ENCODE peak calls at places on chromosomes 5 and 9, in four cellular contexts. V is prostate gland; R is stomach; L is effector memory CD4-positive, alpha-beta T cell. N is an unnamed sample.

GRCh38 chr5:74413403-74414060 is 227.0 kb downstream of the ENC1 start:
- DNase-seq in V (no peak), R (no peak), L (no peak), N (no peak)

GRCh38 chr5:98997000-98997399 is 68.2 kb upstream of the CHD1 start:
- DNase-seq in R (no peak), L (no peak), V (no peak), N (no peak)

GRCh38 chr9:119689879-119690278 is 320.6 kb upstream of the BRINP1 start:
- DNase-seq in R (no peak), V (no peak), L (no peak), N (no peak)

GRCh38 chr5:179367491-179367890 is 22.2 kb upstream of the ADAMTS2 start:
- DNase-seq in R (no peak), V (no peak), L (no peak), N (no peak)

GRCh38 chr5:5350101-5350500 is 72.4 kb upstream of the ICE1 start:
- DNase-seq in R (no peak), V (no peak), L (no peak), N (no peak)

GRCh38 chr9:76999261-76999660 is 20.2 kb upstream of the FOXB2 start:
- DNase-seq in R (no peak), V (no peak), L (no peak), N (no peak)

GRCh38 chr9:133780404-133780945 is 42.3 kb upstream of the SARDH start:
- DNase-seq in R (no peak), L (no peak), V (no peak), N (no peak)

GRCh38 chr9:121464968-121465367 is 34.7 kb downstream of the GGTA1 start:
- DNase-seq in V (peak; percentile 86), R (no peak), L (no peak), N (no peak)

GRCh38 chr9:112846528-112847488 is 43.9 kb downstream of the SLC46A2 start:
- DNase-seq in R (no peak), L (no peak), V (no peak), N (no peak)

GRCh38 chr9:71333311-71333710 is 211.9 kb upstream of the TRPM3 start:
- DNase-seq in V (no peak), R (no peak), L (no peak), N (no peak)

GRCh38 chr9:2602704-2603116 is 18.9 kb upstream of the VLDLR start:
- DNase-seq in L (no peak), V (no peak), R (no peak), N (no peak)

GRCh38 chr5:141094481-141095262 is at the start of gene PCDHB2:
- DNase-seq in L (no peak), R (no peak), V (peak; percentile 16), N (no peak)

GRCh38 chr5:177370488-177371119 is 12.9 kb downstream of the RGS14 start:
- DNase-seq in L (no peak), V (peak; percentile 87), R (peak; percentile 89), N (peak; percentile 88)

GRCh38 chr9:108615152-108615551 is 240.6 kb downstream of the ACTL7B start:
- DNase-seq in V (no peak), L (no peak), R (no peak), N (no peak)

GRCh38 chr9:36461341-36461740 is 61.3 kb upstream of the RNF38 start:
- DNase-seq in R (no peak), L (no peak), V (no peak), N (no peak)

GRCh38 chr5:132489871-132490483 is 596 bp downstream of the IRF1 start:
- DNase-seq in V (no peak), L (no peak), R (peak; percentile 69), N (peak; percentile 83)

DNA sequence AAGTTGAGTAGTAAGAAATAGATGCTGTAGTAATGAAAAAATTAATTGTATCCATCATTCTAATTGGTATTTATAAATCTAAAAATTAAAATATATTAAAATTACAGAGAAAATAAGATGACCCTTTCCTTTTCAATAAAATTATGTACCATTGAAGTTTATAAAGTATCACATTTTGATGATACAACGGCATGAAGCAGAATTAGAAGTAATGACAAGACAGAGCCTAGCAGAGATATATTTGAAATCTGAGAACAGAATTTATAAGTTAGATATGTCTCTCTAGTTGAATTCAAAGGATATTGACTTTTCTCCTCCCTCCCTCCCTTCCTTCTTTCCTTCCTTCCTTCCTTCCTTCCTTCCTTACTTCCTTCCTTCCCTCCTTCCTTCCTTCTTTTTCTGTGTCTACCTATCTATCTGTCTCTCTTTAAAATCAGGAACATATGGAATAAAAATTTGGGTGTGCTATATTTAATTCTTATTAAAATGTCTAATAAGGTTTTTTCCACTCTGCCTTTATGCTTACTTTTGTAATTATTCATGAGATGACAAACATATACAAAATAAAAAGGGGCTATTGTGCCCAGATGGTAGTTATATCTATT is 258.5 kb upstream of the CD180 start:
- DNase-seq in R (no peak), L (no peak), V (no peak), N (no peak)
- H3K4me1 ChIP-seq in R (no peaks in the 10 kb centered on the region), L (no peaks in the 10 kb centered on the region), V (no peaks in the 10 kb centered on the region), N (no peaks in the 10 kb centered on the region)

DNA sequence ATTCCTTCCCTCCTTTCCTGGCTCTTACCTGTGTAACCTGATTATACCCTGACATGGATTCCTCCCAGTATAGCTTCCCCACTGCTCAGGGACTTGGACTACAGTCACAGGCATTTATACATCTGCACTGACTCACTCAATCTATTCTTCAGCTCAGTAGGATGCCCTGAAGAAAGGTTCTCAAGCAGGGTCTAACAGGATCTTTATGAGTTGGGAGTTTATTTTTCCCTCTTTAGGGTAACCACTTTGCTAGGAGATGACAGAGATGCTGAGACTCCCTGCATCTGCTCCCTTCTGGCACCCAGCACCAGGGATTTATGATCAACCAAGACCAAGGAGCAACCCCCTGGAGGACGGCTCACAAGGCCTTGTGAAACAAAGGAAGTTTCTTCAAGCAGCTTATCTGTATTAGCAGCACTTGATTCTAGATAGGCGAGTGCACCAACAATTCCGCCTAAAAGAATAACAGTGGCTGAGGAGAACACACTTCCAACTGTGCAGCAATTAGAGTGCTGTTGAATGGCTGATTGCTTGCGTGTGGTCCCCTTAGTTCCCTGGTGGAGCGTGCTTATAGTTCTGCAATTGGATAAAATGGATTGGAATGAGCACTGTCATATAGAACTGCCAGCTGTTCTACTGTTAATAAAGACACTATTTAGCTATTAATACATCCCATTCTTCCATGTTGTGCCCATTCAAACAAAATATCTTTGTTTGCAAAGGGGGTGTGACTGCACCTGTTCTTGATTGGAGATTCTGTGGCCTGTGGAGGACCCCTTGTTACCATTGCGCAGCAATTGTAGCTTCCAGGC is 482.6 kb downstream of the ZNF608 start:
- DNase-seq in L (no peak), R (peak; percentile 27), V (no peak), N (no peak)
- H3K27ac ChIP-seq in L (no peak overlapping the region), R (peak overlapping the region; percentile 48), V (peak overlapping the region; percentile 63), N (no peak overlapping the region)

GRCh38 chr5:139686919-139687421 is 38.8 kb downstream of the CXXC5 start:
- DNase-seq in L (no peak), V (no peak), R (no peak), N (no peak)
- H3K4me1 ChIP-seq in L (no peaks in the 10 kb centered on the region), V (no peaks in the 10 kb centered on the region), R (peaks cover 57% of the 10 kb centered on the region), N (peaks cover 64% of the 10 kb centered on the region)

GRCh38 chr9:134896834-134897583 is 16.4 kb downstream of the FCN2 start:
- DNase-seq in V (no peak), R (no peak), L (no peak), N (no peak)

GRCh38 chr9:134895849-134896833 is 15.5 kb downstream of the FCN2 start:
- DNase-seq in V (peak; percentile 84), R (peak; percentile 24), L (no peak), N (peak; percentile 51)

GRCh38 chr9:134894136-134894860 is 13.7 kb downstream of the FCN2 start:
- DNase-seq in R (no peak), V (no peak), L (no peak), N (no peak)

GRCh38 chr9:134892820-134893420 is 12.3 kb downstream of the FCN2 start:
- DNase-seq in V (no peak), R (peak; percentile 4), L (no peak), N (no peak)

GRCh38 chr9:134895103-134895502 is 14.5 kb downstream of the FCN2 start:
- DNase-seq in R (peak; percentile 8), V (no peak), L (no peak), N (peak; percentile 51)
- H3K27ac ChIP-seq in R (no peak overlapping the region), V (peak overlapping the region; percentile 59), L (no peak overlapping the region), N (no peak overlapping the region)

DNA sequence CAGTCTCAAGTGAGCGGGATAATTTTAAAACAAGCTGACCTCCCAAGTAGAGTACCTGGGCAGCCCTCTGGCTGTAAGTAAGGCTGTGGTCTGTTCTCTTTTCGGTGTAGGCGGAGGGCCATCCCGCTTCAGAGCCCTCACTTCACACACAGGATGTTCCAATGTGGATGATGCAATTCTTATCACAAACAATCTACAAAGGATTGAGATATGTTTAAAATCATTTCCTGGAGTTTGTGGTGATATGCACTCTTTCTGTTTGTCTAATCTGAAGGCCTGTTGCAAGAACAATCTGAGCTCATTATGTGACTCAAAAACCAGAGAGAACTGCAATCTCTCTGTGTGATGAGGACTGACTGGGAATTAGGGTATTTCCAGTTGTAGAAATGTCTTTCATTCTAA is 42.5 kb downstream of the ITGA2 start:
- DNase-seq in L (no peak), R (no peak), V (peak; percentile 20), N (no peak)
- H3K4me1 ChIP-seq in L (peaks cover 8% of the 10 kb centered on the region), R (peaks cover 18% of the 10 kb centered on the region), V (peaks cover 3% of the 10 kb centered on the region), N (peaks cover 10% of the 10 kb centered on the region)

N was measured in tibial artery.